ENCODE peak calls at places on chromosome 4, in ten cellular contexts. One of them, this sample, is unnamed.

GRCh38 chr4:106486533-106486932 is 118.0 kb upstream of the GIMD1 start:
- DNase-seq in iPS DF 6.9: no peak
- DNase-seq in skeletal muscle cell: no peak
- DNase-seq in cardiac muscle cell: no peak
- DNase-seq in NCI-H69: no peak
- DNase-seq in natural killer cell treated with Interleukin-12 subunit alpha and Interleukin-12 subunit beta and Interleukin-15 and Interleukin-18, amount 100 ng/mL, for 72 hours: no peak
- DNase-seq in endothelial cell: no peak
- DNase-seq in activated gamma-delta T cell treated with Interleukin-2 at 50 U/mL for 16 hours: no peak
- DNase-seq in hippocampal formation: no peak
- DNase-seq in Ammon's horn: no peak
- DNase-seq in this sample: no peak

GRCh38 chr4:96677499-96677898 is 837.6 kb downstream of the PDHA2 start:
- DNase-seq in iPS DF 6.9: no peak
- DNase-seq in hippocampal formation: no peak
- DNase-seq in cardiac muscle cell: no peak
- DNase-seq in skeletal muscle cell: no peak
- DNase-seq in Ammon's horn: no peak
- DNase-seq in natural killer cell treated with Interleukin-12 subunit alpha and Interleukin-12 subunit beta and Interleukin-15 and Interleukin-18, amount 100 ng/mL, for 72 hours: no peak
- DNase-seq in NCI-H69: no peak
- DNase-seq in activated gamma-delta T cell treated with Interleukin-2 at 50 U/mL for 16 hours: no peak
- DNase-seq in endothelial cell: no peak
- DNase-seq in this sample: no peak

GRCh38 chr4:55458611-55459010 is 62.9 kb downstream of the TMEM165 start:
- DNase-seq in Ammon's horn: no peak
- DNase-seq in natural killer cell treated with Interleukin-12 subunit alpha and Interleukin-12 subunit beta and Interleukin-15 and Interleukin-18, amount 100 ng/mL, for 72 hours: no peak
- DNase-seq in activated gamma-delta T cell treated with Interleukin-2 at 50 U/mL for 16 hours: no peak
- DNase-seq in skeletal muscle cell: no peak
- DNase-seq in hippocampal formation: no peak
- DNase-seq in endothelial cell: no peak
- DNase-seq in NCI-H69: no peak
- DNase-seq in cardiac muscle cell: no peak
- DNase-seq in iPS DF 6.9: no peak
- DNase-seq in this sample: no peak

GRCh38 chr4:153464068-153464467 is 2.1 kb upstream of the TMEM131L start:
- DNase-seq in hippocampal formation: no peak
- DNase-seq in iPS DF 6.9: no peak
- DNase-seq in natural killer cell treated with Interleukin-12 subunit alpha and Interleukin-12 subunit beta and Interleukin-15 and Interleukin-18, amount 100 ng/mL, for 72 hours: no peak
- DNase-seq in cardiac muscle cell: no peak
- DNase-seq in skeletal muscle cell: no peak
- DNase-seq in activated gamma-delta T cell treated with Interleukin-2 at 50 U/mL for 16 hours: no peak
- DNase-seq in NCI-H69: peak; percentile 58
- DNase-seq in Ammon's horn: no peak
- DNase-seq in endothelial cell: no peak
- DNase-seq in this sample: no peak

GRCh38 chr4:47913328-47913727 is 1.1 kb downstream of the NFXL1 start:
- DNase-seq in hippocampal formation: no peak
- DNase-seq in skeletal muscle cell: no peak
- DNase-seq in activated gamma-delta T cell treated with Interleukin-2 at 50 U/mL for 16 hours: no peak
- DNase-seq in natural killer cell treated with Interleukin-12 subunit alpha and Interleukin-12 subunit beta and Interleukin-15 and Interleukin-18, amount 100 ng/mL, for 72 hours: no peak
- DNase-seq in iPS DF 6.9: no peak
- DNase-seq in NCI-H69: peak; percentile 10
- DNase-seq in cardiac muscle cell: no peak
- DNase-seq in endothelial cell: no peak
- DNase-seq in Ammon's horn: no peak
- DNase-seq in this sample: no peak

GRCh38 chr4:173414456-173414855 is 15.5 kb upstream of the SCRG1 start:
- DNase-seq in skeletal muscle cell: no peak
- DNase-seq in natural killer cell treated with Interleukin-12 subunit alpha and Interleukin-12 subunit beta and Interleukin-15 and Interleukin-18, amount 100 ng/mL, for 72 hours: no peak
- DNase-seq in NCI-H69: no peak
- DNase-seq in endothelial cell: no peak
- DNase-seq in iPS DF 6.9: no peak
- DNase-seq in cardiac muscle cell: no peak
- DNase-seq in activated gamma-delta T cell treated with Interleukin-2 at 50 U/mL for 16 hours: no peak
- DNase-seq in hippocampal formation: no peak
- DNase-seq in Ammon's horn: no peak
- DNase-seq in this sample: no peak

GRCh38 chr4:4969298-4969697 is 50.0 kb downstream of the CYTL1 start:
- DNase-seq in activated gamma-delta T cell treated with Interleukin-2 at 50 U/mL for 16 hours: no peak
- DNase-seq in NCI-H69: no peak
- DNase-seq in skeletal muscle cell: no peak
- DNase-seq in natural killer cell treated with Interleukin-12 subunit alpha and Interleukin-12 subunit beta and Interleukin-15 and Interleukin-18, amount 100 ng/mL, for 72 hours: no peak
- DNase-seq in endothelial cell: no peak
- DNase-seq in hippocampal formation: no peak
- DNase-seq in iPS DF 6.9: no peak
- DNase-seq in Ammon's horn: no peak
- DNase-seq in cardiac muscle cell: no peak
- DNase-seq in this sample: no peak

GRCh38 chr4:7897811-7898210 is 41.9 kb downstream of the AFAP1 start:
- DNase-seq in natural killer cell treated with Interleukin-12 subunit alpha and Interleukin-12 subunit beta and Interleukin-15 and Interleukin-18, amount 100 ng/mL, for 72 hours: no peak
- DNase-seq in skeletal muscle cell: no peak
- DNase-seq in activated gamma-delta T cell treated with Interleukin-2 at 50 U/mL for 16 hours: no peak
- DNase-seq in iPS DF 6.9: no peak
- DNase-seq in hippocampal formation: no peak
- DNase-seq in endothelial cell: no peak
- DNase-seq in cardiac muscle cell: no peak
- DNase-seq in NCI-H69: no peak
- DNase-seq in Ammon's horn: no peak
- DNase-seq in this sample: no peak

GRCh38 chr4:112973897-112974296 is 75.6 kb upstream of the ANK2 start:
- DNase-seq in hippocampal formation: no peak
- DNase-seq in activated gamma-delta T cell treated with Interleukin-2 at 50 U/mL for 16 hours: no peak
- DNase-seq in endothelial cell: no peak
- DNase-seq in Ammon's horn: no peak
- DNase-seq in cardiac muscle cell: no peak
- DNase-seq in NCI-H69: peak; percentile 91
- DNase-seq in natural killer cell treated with Interleukin-12 subunit alpha and Interleukin-12 subunit beta and Interleukin-15 and Interleukin-18, amount 100 ng/mL, for 72 hours: no peak
- DNase-seq in iPS DF 6.9: no peak
- DNase-seq in skeletal muscle cell: no peak
- DNase-seq in this sample: no peak

GRCh38 chr4:3522651-3523050 is 9.6 kb downstream of the LRPAP1 start:
- DNase-seq in iPS DF 6.9: no peak
- DNase-seq in skeletal muscle cell: no peak
- DNase-seq in endothelial cell: peak; percentile 3
- DNase-seq in cardiac muscle cell: no peak
- DNase-seq in natural killer cell treated with Interleukin-12 subunit alpha and Interleukin-12 subunit beta and Interleukin-15 and Interleukin-18, amount 100 ng/mL, for 72 hours: peak; percentile 40
- DNase-seq in hippocampal formation: no peak
- DNase-seq in activated gamma-delta T cell treated with Interleukin-2 at 50 U/mL for 16 hours: no peak
- DNase-seq in Ammon's horn: no peak
- DNase-seq in NCI-H69: no peak
- DNase-seq in this sample: no peak

GRCh38 chr4:89427765-89428164 is 120.2 kb upstream of the GPRIN3 start:
- DNase-seq in NCI-H69: peak; percentile 42
- DNase-seq in natural killer cell treated with Interleukin-12 subunit alpha and Interleukin-12 subunit beta and Interleukin-15 and Interleukin-18, amount 100 ng/mL, for 72 hours: no peak
- DNase-seq in hippocampal formation: no peak
- DNase-seq in Ammon's horn: no peak
- DNase-seq in iPS DF 6.9: no peak
- DNase-seq in activated gamma-delta T cell treated with Interleukin-2 at 50 U/mL for 16 hours: no peak
- DNase-seq in endothelial cell: no peak
- DNase-seq in cardiac muscle cell: no peak
- DNase-seq in skeletal muscle cell: no peak
- DNase-seq in this sample: no peak

GRCh38 chr4:95889662-95890061 is 49.8 kb downstream of the PDHA2 start:
- DNase-seq in Ammon's horn: no peak
- DNase-seq in endothelial cell: no peak
- DNase-seq in hippocampal formation: no peak
- DNase-seq in skeletal muscle cell: no peak
- DNase-seq in NCI-H69: no peak
- DNase-seq in cardiac muscle cell: peak; percentile 73
- DNase-seq in activated gamma-delta T cell treated with Interleukin-2 at 50 U/mL for 16 hours: no peak
- DNase-seq in natural killer cell treated with Interleukin-12 subunit alpha and Interleukin-12 subunit beta and Interleukin-15 and Interleukin-18, amount 100 ng/mL, for 72 hours: no peak
- DNase-seq in iPS DF 6.9: no peak
- DNase-seq in this sample: no peak

This sample was measured in testis.